ENCODE peak calls at places on chromosomes 4 and X, in four cellular contexts. R, M, E and H are unnamed samples.

GRCh38 chr4:168076989-168077725 is 15.2 kb upstream of the ANXA10 start:
- DNase-seq in R (peak), M (peak), E (peak), H (peak)

GRCh38 chr4:122930877-122931276 is 8.5 kb upstream of the NUDT6 start:
- DNase-seq in R (peak), M (no peak), E (no peak), H (peak)

GRCh38 chr4:173413043-173413442 is 14.1 kb upstream of the SCRG1 start:
- DNase-seq in R (no peak), M (no peak), E (no peak), H (peak)

GRCh38 chr4:147546341-147546740 is 65.4 kb downstream of the EDNRA start:
- DNase-seq in R (no peak), M (peak), E (no peak), H (no peak)

GRCh38 chr4:140158234-140159030 is 4.4 kb upstream of the MAML3 start:
- DNase-seq in R (peak), M (no peak), E (peak), H (peak)

GRCh38 chrX:153459976-153460375 is 10.4 kb downstream of the HAUS7 start:
- DNase-seq in R (no peak), M (no peak), E (no peak), H (no peak)

GRCh38 chrX:134177527-134177926 is 59.5 kb upstream of the CCDC160 start:
- DNase-seq in R (no peak), M (no peak), E (no peak), H (no peak)

GRCh38 chr4:16197842-16198241 is 28.4 kb downstream of the TAPT1 start:
- DNase-seq in R (no peak), M (no peak), E (no peak), H (no peak)

GRCh38 chr4:164700471-164700870 is 53.5 kb upstream of the SMIM31 start:
- DNase-seq in R (peak), M (peak), E (no peak), H (peak)

GRCh38 chr4:113564493-113564892 is 197.0 kb downstream of the CAMK2D start:
- DNase-seq in R (peak), M (no peak), E (no peak), H (no peak)

GRCh38 chr4:41692717-41693345 is 55.7 kb downstream of the PHOX2B start:
- DNase-seq in R (peak), M (peak), E (no peak), H (peak)

GRCh38 chr4:2535386-2536192 is 858 bp upstream of the FAM193A start:
- DNase-seq in R (peak), M (no peak), E (no peak), H (peak)

GRCh38 chrX:153495903-153496629 is 1.3 kb downstream of the BGN start:
- DNase-seq in R (no peak), M (no peak), E (no peak), H (no peak)

GRCh38 chr4:113594231-113594556 is 167.3 kb downstream of the CAMK2D start:
- DNase-seq in R (no peak), M (no peak), E (no peak), H (no peak)

GRCh38 chrX:148867596-148867995 is 367.2 kb downstream of the AFF2 start:
- DNase-seq in R (no peak), M (no peak), E (no peak), H (no peak)